ENCODE peak calls at places on chromosomes 12 and 14, in six cellular contexts. One of them, this sample, is unnamed.

GRCh38 chr14:95272057-95272456 is 47.7 kb downstream of the CLMN start:
- DNase-seq in fibroblast of the aortic adventitia: no peak
- DNase-seq in upper lobe of right lung: no peak
- DNase-seq in fibroblast of pulmonary artery: no peak
- DNase-seq in breast epithelium: peak; percentile 7
- DNase-seq in psoas muscle: no peak
- DNase-seq in this sample: no peak

GRCh38 chr12:114347861-114348260 is 58.1 kb downstream of the TBX5 start:
- DNase-seq in psoas muscle: no peak
- DNase-seq in breast epithelium: no peak
- DNase-seq in upper lobe of right lung: no peak
- DNase-seq in fibroblast of pulmonary artery: no peak
- DNase-seq in fibroblast of the aortic adventitia: no peak
- DNase-seq in this sample: no peak

GRCh38 chr12:42564540-42564939 is 25.0 kb downstream of the PRICKLE1 start:
- DNase-seq in fibroblast of pulmonary artery: no peak
- DNase-seq in fibroblast of the aortic adventitia: peak; percentile 55
- DNase-seq in psoas muscle: no peak
- DNase-seq in upper lobe of right lung: no peak
- DNase-seq in breast epithelium: no peak
- DNase-seq in this sample: peak; percentile 64

GRCh38 chr14:76828339-76829015 is 2.3 kb downstream of the LRRC74A start:
- DNase-seq in psoas muscle: no peak
- DNase-seq in breast epithelium: no peak
- DNase-seq in fibroblast of the aortic adventitia: no peak
- DNase-seq in fibroblast of pulmonary artery: peak; percentile 18
- DNase-seq in upper lobe of right lung: no peak
- DNase-seq in this sample: no peak

GRCh38 chr12:89353188-89353822 is 1.0 kb upstream of the DUSP6 start:
- DNase-seq in fibroblast of the aortic adventitia: no peak
- DNase-seq in breast epithelium: peak; percentile 71
- DNase-seq in psoas muscle: peak; percentile 79
- DNase-seq in fibroblast of pulmonary artery: peak; percentile 75
- DNase-seq in upper lobe of right lung: peak; percentile 92
- DNase-seq in this sample: peak; percentile 86

GRCh38 chr14:25259470-25259869 is 209.5 kb upstream of the STXBP6 start:
- DNase-seq in psoas muscle: no peak
- DNase-seq in upper lobe of right lung: no peak
- DNase-seq in breast epithelium: no peak
- DNase-seq in fibroblast of pulmonary artery: no peak
- DNase-seq in fibroblast of the aortic adventitia: no peak
- DNase-seq in this sample: no peak

GRCh38 chr12:45634273-45634917 is 95.1 kb upstream of the ARID2 start:
- DNase-seq in upper lobe of right lung: no peak
- DNase-seq in psoas muscle: no peak
- DNase-seq in fibroblast of pulmonary artery: no peak
- DNase-seq in breast epithelium: no peak
- DNase-seq in fibroblast of the aortic adventitia: no peak
- DNase-seq in this sample: no peak

GRCh38 chr12:2256915-2257314 is 204.1 kb downstream of the CACNA1C start:
- DNase-seq in breast epithelium: no peak
- DNase-seq in fibroblast of the aortic adventitia: peak; percentile 30
- DNase-seq in upper lobe of right lung: no peak
- DNase-seq in fibroblast of pulmonary artery: peak; percentile 33
- DNase-seq in psoas muscle: no peak
- DNase-seq in this sample: no peak

GRCh38 chr12:1804545-1805332 is 15.6 kb upstream of the LRTM2 start:
- DNase-seq in breast epithelium: peak; percentile 86
- DNase-seq in upper lobe of right lung: peak; percentile 91
- DNase-seq in psoas muscle: peak; percentile 93
- DNase-seq in fibroblast of the aortic adventitia: peak; percentile 90
- DNase-seq in fibroblast of pulmonary artery: peak; percentile 89
- DNase-seq in this sample: peak; percentile 94

GRCh38 chr12:38689704-38690103 is 215.7 kb downstream of the CPNE8 start:
- DNase-seq in upper lobe of right lung: no peak
- DNase-seq in fibroblast of pulmonary artery: peak; percentile 43
- DNase-seq in breast epithelium: no peak
- DNase-seq in psoas muscle: no peak
- DNase-seq in fibroblast of the aortic adventitia: peak; percentile 40
- DNase-seq in this sample: no peak

GRCh38 chr12:115078334-115078733 is 394.4 kb upstream of the TBX3 start:
- DNase-seq in fibroblast of pulmonary artery: no peak
- DNase-seq in psoas muscle: no peak
- DNase-seq in breast epithelium: no peak
- DNase-seq in upper lobe of right lung: no peak
- DNase-seq in fibroblast of the aortic adventitia: no peak
- DNase-seq in this sample: no peak

GRCh38 chr12:113368331-113368730 is 9.9 kb downstream of the PLBD2 start:
- DNase-seq in psoas muscle: no peak
- DNase-seq in breast epithelium: no peak
- DNase-seq in upper lobe of right lung: no peak
- DNase-seq in fibroblast of pulmonary artery: no peak
- DNase-seq in fibroblast of the aortic adventitia: no peak
- DNase-seq in this sample: no peak

GRCh38 chr12:3527181-3527580 is 36.2 kb downstream of the PRMT8 start:
- DNase-seq in upper lobe of right lung: no peak
- DNase-seq in fibroblast of the aortic adventitia: peak; percentile 70
- DNase-seq in psoas muscle: no peak
- DNase-seq in fibroblast of pulmonary artery: peak; percentile 72
- DNase-seq in breast epithelium: no peak
- DNase-seq in this sample: peak; percentile 15

GRCh38 chr12:123523518-123523917 is 10.0 kb downstream of the RILPL1 start:
- DNase-seq in fibroblast of pulmonary artery: no peak
- DNase-seq in breast epithelium: no peak
- DNase-seq in psoas muscle: no peak
- DNase-seq in upper lobe of right lung: no peak
- DNase-seq in fibroblast of the aortic adventitia: no peak
- DNase-seq in this sample: no peak

GRCh38 chr12:101173197-101173749 is 36.8 kb downstream of the SLC5A8 start:
- DNase-seq in upper lobe of right lung: no peak
- DNase-seq in fibroblast of the aortic adventitia: no peak
- DNase-seq in psoas muscle: no peak
- DNase-seq in fibroblast of pulmonary artery: no peak
- DNase-seq in breast epithelium: no peak
- DNase-seq in this sample: no peak

GRCh38 chr14:65989981-65990380 is 496.2 kb upstream of the CCDC196 start:
- DNase-seq in fibroblast of pulmonary artery: no peak
- DNase-seq in breast epithelium: no peak
- DNase-seq in psoas muscle: no peak
- DNase-seq in fibroblast of the aortic adventitia: no peak
- DNase-seq in upper lobe of right lung: no peak
- DNase-seq in this sample: no peak

GRCh38 chr12:118189761-118190181 is 53.8 kb downstream of the PEBP1 start:
- DNase-seq in breast epithelium: no peak
- DNase-seq in upper lobe of right lung: no peak
- DNase-seq in fibroblast of pulmonary artery: peak; percentile 66
- DNase-seq in psoas muscle: no peak
- DNase-seq in fibroblast of the aortic adventitia: peak; percentile 65
- DNase-seq in this sample: peak; percentile 80
- H3K4me3 ChIP-seq in breast epithelium: peak overlapping the region; percentile 54
- H3K4me3 ChIP-seq in upper lobe of right lung: peak overlapping the region; percentile 37
- H3K4me3 ChIP-seq in fibroblast of pulmonary artery: peak overlapping the region; percentile 54
- H3K4me3 ChIP-seq in psoas muscle: peak overlapping the region; percentile 62
- H3K4me3 ChIP-seq in fibroblast of the aortic adventitia: peak overlapping the region; percentile 71
- H3K4me3 ChIP-seq in this sample: peak overlapping the region; percentile 81

GRCh38 chr12:16346931-16347330 is 514 bp upstream of the MGST1 start:
- DNase-seq in fibroblast of pulmonary artery: no peak
- DNase-seq in breast epithelium: no peak
- DNase-seq in upper lobe of right lung: no peak
- DNase-seq in psoas muscle: no peak
- DNase-seq in fibroblast of the aortic adventitia: no peak
- DNase-seq in this sample: no peak
- H3K4me3 ChIP-seq in fibroblast of pulmonary artery: peak overlapping the region; percentile 69
- H3K4me3 ChIP-seq in breast epithelium: peak overlapping the region; percentile 81
- H3K4me3 ChIP-seq in upper lobe of right lung: peak overlapping the region; percentile 61
- H3K4me3 ChIP-seq in psoas muscle: peak overlapping the region; percentile 55
- H3K4me3 ChIP-seq in fibroblast of the aortic adventitia: peak overlapping the region; percentile 80
- H3K4me3 ChIP-seq in this sample: peak overlapping the region; percentile 88

GRCh38 chr12:48977290-48978281 is 536 bp upstream of the WNT1 start:
- DNase-seq in fibroblast of pulmonary artery: peak; percentile 48
- DNase-seq in psoas muscle: peak; percentile 86
- DNase-seq in fibroblast of the aortic adventitia: no peak
- DNase-seq in upper lobe of right lung: peak; percentile 87
- DNase-seq in breast epithelium: no peak
- DNase-seq in this sample: peak; percentile 83
- H3K4me3 ChIP-seq in fibroblast of pulmonary artery: no peak overlapping the region
- H3K4me3 ChIP-seq in psoas muscle: peak overlapping the region; percentile 54
- H3K4me3 ChIP-seq in fibroblast of the aortic adventitia: no peak overlapping the region
- H3K4me3 ChIP-seq in upper lobe of right lung: no peak overlapping the region
- H3K4me3 ChIP-seq in breast epithelium: peak overlapping the region; percentile 66
- H3K4me3 ChIP-seq in this sample: no peak overlapping the region

DNA sequence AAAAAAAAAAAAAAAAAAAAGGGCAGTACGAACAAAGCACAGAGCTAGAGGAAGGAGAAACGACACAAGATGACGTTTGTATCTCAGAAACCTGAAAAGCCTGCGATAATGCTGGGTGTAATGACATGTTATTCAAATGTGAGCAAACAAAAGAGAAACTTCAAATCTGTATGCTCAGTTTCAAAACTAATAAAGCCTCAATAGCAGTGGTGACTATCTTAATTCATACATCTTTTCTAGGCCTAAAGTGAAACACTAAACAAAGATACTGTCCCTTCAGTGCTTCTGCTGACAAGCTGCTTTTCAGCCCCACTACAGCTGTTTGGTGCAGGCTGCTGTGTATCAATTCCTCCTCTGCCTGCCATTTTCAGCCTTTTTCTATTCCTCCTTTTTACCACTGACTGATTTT is 15.8 kb downstream of the ITPR2 start:
- DNase-seq in fibroblast of pulmonary artery: no peak
- DNase-seq in psoas muscle: no peak
- DNase-seq in fibroblast of the aortic adventitia: no peak
- DNase-seq in breast epithelium: no peak
- DNase-seq in upper lobe of right lung: no peak
- DNase-seq in this sample: no peak
- H3K4me3 ChIP-seq in fibroblast of pulmonary artery: no peak overlapping the region
- H3K4me3 ChIP-seq in psoas muscle: no peak overlapping the region
- H3K4me3 ChIP-seq in fibroblast of the aortic adventitia: no peak overlapping the region
- H3K4me3 ChIP-seq in breast epithelium: no peak overlapping the region
- H3K4me3 ChIP-seq in upper lobe of right lung: no peak overlapping the region
- H3K4me3 ChIP-seq in this sample: no peak overlapping the region

GRCh38 chr14:87468531-87468930 is 524.5 kb downstream of the GALC start:
- DNase-seq in breast epithelium: no peak
- DNase-seq in fibroblast of the aortic adventitia: no peak
- DNase-seq in psoas muscle: no peak
- DNase-seq in fibroblast of pulmonary artery: no peak
- DNase-seq in upper lobe of right lung: no peak
- DNase-seq in this sample: no peak
- H3K4me3 ChIP-seq in breast epithelium: no peak overlapping the region
- H3K4me3 ChIP-seq in fibroblast of the aortic adventitia: no peak overlapping the region
- H3K4me3 ChIP-seq in psoas muscle: no peak overlapping the region
- H3K4me3 ChIP-seq in fibroblast of pulmonary artery: no peak overlapping the region
- H3K4me3 ChIP-seq in upper lobe of right lung: no peak overlapping the region
- H3K4me3 ChIP-seq in this sample: no peak overlapping the region

GRCh38 chr12:52874573-52875435 is 26.0 kb upstream of the KRT78 start:
- DNase-seq in fibroblast of the aortic adventitia: no peak
- DNase-seq in psoas muscle: no peak
- DNase-seq in upper lobe of right lung: no peak
- DNase-seq in fibroblast of pulmonary artery: no peak
- DNase-seq in breast epithelium: no peak
- DNase-seq in this sample: peak; percentile 45
- H3K4me3 ChIP-seq in fibroblast of the aortic adventitia: peak overlapping the region; percentile 37
- H3K4me3 ChIP-seq in psoas muscle: peak overlapping the region; percentile 61
- H3K4me3 ChIP-seq in upper lobe of right lung: peak overlapping the region; percentile 56
- H3K4me3 ChIP-seq in fibroblast of pulmonary artery: peak overlapping the region; percentile 30
- H3K4me3 ChIP-seq in breast epithelium: peak overlapping the region; percentile 74
- H3K4me3 ChIP-seq in this sample: peak overlapping the region; percentile 67

This sample was measured in adipocyte.